ENCODE peak calls at places on chromosomes 13 and 19, in five cellular contexts. One of them, this sample, is unnamed.

GRCh38 chr13:36548129-36548528 is 115.8 kb downstream of the CCNA1 start:
- DNase-seq in K562: no peak
- DNase-seq in HepG2: no peak
- DNase-seq in GM12878: no peak
- DNase-seq in SK-N-SH: no peak
- DNase-seq in this sample: no peak

GRCh38 chr13:107370036-107370785 is 802.3 kb upstream of the ARGLU1 start:
- DNase-seq in K562: no peak
- DNase-seq in GM12878: no peak
- DNase-seq in SK-N-SH: no peak
- DNase-seq in HepG2: no peak
- DNase-seq in this sample: no peak

GRCh38 chr13:75226755-75227435 is 255.1 kb downstream of the TBC1D4 start:
- DNase-seq in HepG2: no peak
- DNase-seq in K562: no peak
- DNase-seq in SK-N-SH: no peak
- DNase-seq in GM12878: no peak
- DNase-seq in this sample: no peak

GRCh38 chr13:95710313-95710712 is 33.4 kb downstream of the DNAJC3 start:
- DNase-seq in GM12878: no peak
- DNase-seq in K562: no peak
- DNase-seq in SK-N-SH: no peak
- DNase-seq in HepG2: no peak
- DNase-seq in this sample: no peak

GRCh38 chr19:30649934-30650614 is 277.9 kb downstream of the ZNF536 start:
- DNase-seq in GM12878: peak; percentile 24
- DNase-seq in HepG2: peak; percentile 57
- DNase-seq in K562: peak; percentile 59
- DNase-seq in SK-N-SH: peak; percentile 70
- DNase-seq in this sample: peak; percentile 46

GRCh38 chr13:78700121-78700910 is 41.4 kb upstream of the OBI1 start:
- DNase-seq in HepG2: no peak
- DNase-seq in K562: no peak
- DNase-seq in GM12878: no peak
- DNase-seq in SK-N-SH: peak; percentile 19
- DNase-seq in this sample: no peak

GRCh38 chr13:75530536-75530935 is 7.1 kb downstream of the COMMD6 start:
- DNase-seq in HepG2: peak; percentile 81
- DNase-seq in SK-N-SH: no peak
- DNase-seq in K562: no peak
- DNase-seq in GM12878: no peak
- DNase-seq in this sample: no peak

GRCh38 chr19:40799558-40800338 is 757 bp downstream of the EGLN2 start:
- DNase-seq in K562: peak; percentile 73
- DNase-seq in HepG2: no peak
- DNase-seq in SK-N-SH: peak; percentile 69
- DNase-seq in GM12878: no peak
- DNase-seq in this sample: no peak

GRCh38 chr13:83884141-83884540 is 1.9 kb upstream of the SLITRK1 start:
- DNase-seq in HepG2: no peak
- DNase-seq in SK-N-SH: no peak
- DNase-seq in K562: no peak
- DNase-seq in GM12878: no peak
- DNase-seq in this sample: no peak

GRCh38 chr13:100694722-100695644 is 20.4 kb upstream of the TMTC4 start:
- DNase-seq in K562: peak; percentile 72
- DNase-seq in GM12878: no peak
- DNase-seq in SK-N-SH: peak; percentile 58
- DNase-seq in HepG2: peak; percentile 55
- DNase-seq in this sample: peak; percentile 60

DNA sequence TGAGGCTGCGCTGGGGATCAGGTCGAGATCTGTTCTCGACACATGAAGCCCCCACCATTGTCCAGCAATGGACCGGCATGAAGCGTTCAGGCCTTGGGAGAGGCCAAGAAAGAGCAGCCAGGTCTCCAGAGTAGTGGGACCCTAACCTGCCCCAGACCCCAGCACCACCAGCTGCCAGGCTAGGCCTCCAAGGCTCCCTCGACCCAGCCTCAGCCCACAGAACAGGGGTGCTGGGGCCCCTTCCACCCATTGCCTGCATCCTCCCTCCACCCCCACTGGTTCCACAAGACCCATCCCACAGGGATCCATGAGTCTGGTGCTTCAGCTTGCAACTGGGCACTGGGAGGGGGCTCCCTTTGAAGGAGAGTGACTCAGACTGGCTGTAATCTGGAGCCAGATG is 120.3 kb downstream of the TUBA3C start:
- DNase-seq in SK-N-SH: no peak
- DNase-seq in GM12878: no peak
- DNase-seq in HepG2: no peak
- DNase-seq in K562: no peak
- DNase-seq in this sample: no peak
- TF ChIP-seq JUND in SK-N-SH: no peak
- TF ChIP-seq JUND in GM12878: no peak
- TF ChIP-seq JUND in HepG2: no peak
- TF ChIP-seq JUND in K562: no peak
- TF ChIP-seq JUND in this sample: no peak

DNA sequence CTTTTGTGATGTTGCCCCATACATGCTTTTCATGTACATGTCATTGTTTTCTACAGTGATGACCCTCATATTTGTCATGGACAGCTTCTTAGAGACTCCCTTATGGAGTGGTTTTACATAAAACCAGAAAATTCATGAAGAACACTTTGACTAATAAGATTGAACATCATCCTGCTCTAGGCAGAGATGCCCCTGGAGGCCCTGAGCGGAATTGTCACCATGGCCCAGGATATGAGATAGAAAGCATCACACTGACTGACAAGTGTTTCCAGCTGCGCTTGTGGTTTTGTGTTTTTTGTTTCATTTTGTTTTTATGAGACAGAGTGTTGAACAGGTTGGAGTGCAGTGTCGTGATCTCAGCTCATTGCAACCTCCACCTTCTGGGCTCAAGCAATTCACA is 22.2 kb downstream of the ZNF701 start:
- DNase-seq in K562: no peak
- DNase-seq in GM12878: no peak
- DNase-seq in HepG2: no peak
- DNase-seq in SK-N-SH: peak; percentile 25
- DNase-seq in this sample: no peak
- TF ChIP-seq REST in K562: no peak
- TF ChIP-seq REST in GM12878: no peak
- TF ChIP-seq REST in HepG2: no peak
- TF ChIP-seq REST in SK-N-SH: no peak
- TF ChIP-seq REST in this sample: no peak

GRCh38 chr19:44345969-44346368 is 10.5 kb downstream of the ZNF112 start:
- DNase-seq in SK-N-SH: no peak
- DNase-seq in HepG2: no peak
- DNase-seq in GM12878: no peak
- DNase-seq in K562: no peak
- DNase-seq in this sample: no peak
- TF ChIP-seq JUND in SK-N-SH: no peak
- TF ChIP-seq JUND in HepG2: no peak
- TF ChIP-seq JUND in GM12878: no peak
- TF ChIP-seq JUND in K562: no peak
- TF ChIP-seq JUND in this sample: no peak

DNA sequence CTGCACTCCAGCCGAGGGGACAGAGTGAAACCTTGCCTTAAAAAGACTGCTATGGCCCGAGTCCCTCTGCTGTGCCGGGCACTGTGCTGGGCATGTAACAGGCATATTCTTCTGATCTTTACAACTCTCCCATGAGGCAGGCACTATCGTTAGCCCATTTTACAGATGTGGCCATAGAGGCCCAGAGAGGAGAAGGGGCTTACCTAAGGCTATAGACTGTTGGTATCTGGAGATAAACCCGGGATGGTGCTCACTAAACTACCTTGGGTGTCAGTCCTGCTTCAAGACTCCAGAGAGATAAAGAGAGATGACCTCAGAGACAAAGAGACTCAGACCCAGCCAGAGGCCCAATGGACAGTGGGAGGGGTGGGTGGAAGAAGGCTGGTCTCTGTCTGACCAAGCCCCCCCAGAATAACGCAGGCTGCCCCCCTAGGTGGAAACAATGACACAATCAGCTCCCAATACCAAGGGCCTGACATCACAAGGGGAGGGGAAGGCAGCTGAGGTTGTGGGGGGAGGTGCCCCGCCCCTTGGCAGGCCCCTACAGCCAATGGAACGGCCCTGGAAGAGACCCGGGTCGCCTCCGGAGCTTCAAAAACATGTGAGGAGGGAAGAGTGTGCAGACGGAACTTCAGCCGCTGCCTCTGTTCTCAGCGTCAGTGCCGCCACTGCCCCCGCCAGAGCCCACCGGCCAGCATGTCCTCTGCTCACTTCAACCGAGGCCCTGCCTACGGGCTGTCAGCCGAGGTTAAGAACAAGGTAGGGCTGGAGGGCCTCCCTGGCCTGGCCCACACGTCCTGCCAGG is at the start of gene CNN1:
- DNase-seq in SK-N-SH: no peak
- DNase-seq in K562: peak; percentile 81
- DNase-seq in GM12878: no peak
- DNase-seq in HepG2: peak; percentile 29
- DNase-seq in this sample: no peak
- TF ChIP-seq REST in SK-N-SH: no peak
- TF ChIP-seq REST in K562: no peak
- TF ChIP-seq REST in GM12878: no peak
- TF ChIP-seq REST in HepG2: no peak
- TF ChIP-seq REST in this sample: no peak

DNA sequence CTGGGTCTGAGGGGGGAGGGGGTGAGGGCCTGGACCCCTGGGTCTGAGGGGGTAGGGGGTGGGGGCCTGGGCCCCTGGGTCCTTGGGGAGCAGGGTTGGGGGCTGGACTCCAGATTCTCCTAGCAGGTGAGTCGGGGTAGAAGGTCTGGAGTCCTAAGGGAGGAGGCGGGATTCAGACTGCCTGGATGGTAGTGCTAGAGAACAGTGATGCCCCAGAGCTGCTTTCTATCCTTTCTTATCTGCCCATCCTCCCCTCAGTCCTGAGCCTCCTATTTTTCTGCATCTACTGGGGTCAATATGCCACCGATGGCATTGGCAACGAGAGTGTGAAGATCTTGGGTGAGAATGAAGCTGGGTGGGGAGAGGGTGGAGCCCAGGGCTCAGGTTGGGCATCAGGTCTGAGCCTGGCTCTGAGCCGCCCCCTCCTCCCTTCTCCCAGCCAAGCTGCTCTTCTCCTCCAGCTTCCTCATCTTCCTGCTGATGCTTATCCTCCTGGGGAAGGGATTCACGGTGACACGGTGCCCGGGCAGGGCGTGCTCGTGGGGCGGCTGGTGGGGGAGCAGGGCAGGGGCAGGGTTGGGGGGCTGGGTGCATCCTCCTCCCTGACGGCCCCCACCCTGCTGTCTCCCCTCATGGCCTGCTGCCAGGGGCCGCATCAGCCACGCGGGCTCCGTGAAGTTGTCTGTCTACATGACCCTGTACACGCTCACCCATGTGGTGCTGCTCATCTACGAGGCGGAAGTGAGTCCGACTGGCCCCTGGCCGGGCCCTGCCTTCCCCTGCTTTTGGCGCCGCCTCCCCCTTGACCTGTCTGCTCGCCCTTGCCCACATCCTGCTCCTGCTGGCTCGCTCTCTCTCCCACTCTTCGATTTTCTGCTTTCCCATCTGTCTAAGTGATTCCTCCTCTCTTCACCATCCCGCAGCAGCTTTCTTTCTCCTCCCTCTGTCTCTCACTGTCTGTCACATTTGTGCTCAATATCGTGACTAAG is 3.4 kb downstream of the TMEM145 start:
- DNase-seq in K562: peak; percentile 53
- DNase-seq in HepG2: peak; percentile 46
- DNase-seq in GM12878: peak; percentile 25
- DNase-seq in SK-N-SH: peak; percentile 36
- DNase-seq in this sample: no peak
- TF ChIP-seq JUND in K562: no peak
- TF ChIP-seq JUND in HepG2: no peak
- TF ChIP-seq JUND in GM12878: no peak
- TF ChIP-seq JUND in SK-N-SH: no peak
- TF ChIP-seq JUND in this sample: no peak

DNA sequence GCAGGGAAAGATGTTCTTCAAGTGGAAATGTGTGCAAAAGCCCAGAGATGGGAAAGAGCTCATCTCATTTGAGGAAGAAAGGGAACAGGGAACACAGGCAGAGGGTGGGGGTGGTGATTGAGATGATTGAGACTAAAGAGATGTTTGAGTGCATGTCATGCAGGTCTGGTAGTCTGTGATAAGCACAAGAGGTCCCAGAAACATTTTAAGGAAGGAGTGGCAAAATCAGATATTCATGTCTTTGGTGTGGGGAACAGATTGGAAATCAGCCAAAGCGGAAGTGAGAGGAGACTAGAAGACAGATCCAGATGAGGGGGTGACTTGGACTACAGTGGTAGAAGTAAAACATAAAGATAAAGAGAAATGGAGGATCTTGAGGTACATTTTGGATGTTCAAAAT is 39.4 kb upstream of the DACH1 start:
- DNase-seq in SK-N-SH: peak; percentile 2
- DNase-seq in K562: peak; percentile 81
- DNase-seq in GM12878: no peak
- DNase-seq in HepG2: no peak
- DNase-seq in this sample: no peak
- TF ChIP-seq REST in SK-N-SH: no peak
- TF ChIP-seq REST in K562: no peak
- TF ChIP-seq REST in GM12878: no peak
- TF ChIP-seq REST in HepG2: no peak
- TF ChIP-seq REST in this sample: no peak

DNA sequence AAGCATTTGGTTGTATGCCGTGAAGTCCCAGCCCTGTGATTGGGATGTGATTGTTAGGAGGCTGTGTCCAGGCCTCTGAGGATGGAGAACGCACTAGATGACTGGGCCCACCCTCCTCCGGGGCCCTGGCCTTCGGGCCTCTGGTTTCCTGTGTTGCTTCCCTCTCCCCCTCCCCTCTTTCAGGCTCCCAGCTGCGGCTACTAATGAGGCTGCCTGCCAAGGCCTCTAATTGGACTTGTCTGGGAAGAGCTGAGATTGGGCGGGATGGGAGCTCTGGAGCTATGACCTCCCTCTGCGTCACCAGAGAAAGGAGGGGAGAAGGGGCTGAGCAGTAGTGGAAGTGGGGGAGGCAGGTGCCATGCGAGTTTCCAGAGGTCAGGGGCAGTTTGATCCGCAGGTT is 9.9 kb downstream of the PTH2 start:
- DNase-seq in K562: no peak
- DNase-seq in GM12878: no peak
- DNase-seq in HepG2: no peak
- DNase-seq in SK-N-SH: peak; percentile 74
- DNase-seq in this sample: no peak
- TF ChIP-seq JUND in K562: no peak
- TF ChIP-seq JUND in GM12878: no peak
- TF ChIP-seq JUND in HepG2: no peak
- TF ChIP-seq JUND in SK-N-SH: no peak
- TF ChIP-seq JUND in this sample: no peak

This sample was measured in HCT116.